ENCODE peak calls at places on chromosomes 5 and 9, in eight cellular contexts. One of them, this sample, is unnamed.
A peak's percentile ranks its signal among the peaks of the same experiment; 100 is the strongest.

GRCh38 chr5:25009063-25009462 is 364.3 kb upstream of the CDH10 start:
- DNase-seq in AG08396: no peak
- DNase-seq in stimulated activated CD4-positive, alpha-beta T cell treated with anti-CD3 and anti-CD28 coated beads, Interleukin-4, amount 100 ng/mL, for 24 hours: no peak
- DNase-seq in MCF 10A: no peak
- DNase-seq in left cardiac atrium: no peak
- DNase-seq in AG09309: no peak
- DNase-seq in activated effector memory CD4-positive, alpha-beta T cell treated with anti-CD3 and anti-CD28 coated beads, Interleukin-2, amount 50 U/mL, for 16 hours: no peak
- DNase-seq in A549: no peak
- DNase-seq in this sample: no peak

GRCh38 chr5:176542135-176542595 is 5.0 kb upstream of the RNF44 start:
- DNase-seq in AG08396: no peak
- DNase-seq in stimulated activated CD4-positive, alpha-beta T cell treated with anti-CD3 and anti-CD28 coated beads, Interleukin-4, amount 100 ng/mL, for 24 hours: peak; percentile 65
- DNase-seq in MCF 10A: peak; percentile 25
- DNase-seq in left cardiac atrium: peak; percentile 42
- DNase-seq in AG09309: no peak
- DNase-seq in activated effector memory CD4-positive, alpha-beta T cell treated with anti-CD3 and anti-CD28 coated beads, Interleukin-2, amount 50 U/mL, for 16 hours: peak; percentile 88
- DNase-seq in A549: no peak
- DNase-seq in this sample: no peak

GRCh38 chr5:150164640-150165039 is 1.9 kb upstream of the CDX1 start:
- DNase-seq in AG08396: no peak
- DNase-seq in stimulated activated CD4-positive, alpha-beta T cell treated with anti-CD3 and anti-CD28 coated beads, Interleukin-4, amount 100 ng/mL, for 24 hours: no peak
- DNase-seq in MCF 10A: no peak
- DNase-seq in left cardiac atrium: no peak
- DNase-seq in AG09309: no peak
- DNase-seq in activated effector memory CD4-positive, alpha-beta T cell treated with anti-CD3 and anti-CD28 coated beads, Interleukin-2, amount 50 U/mL, for 16 hours: no peak
- DNase-seq in A549: no peak
- DNase-seq in this sample: peak; percentile 94

GRCh38 chr9:92278117-92278516 is 15.4 kb downstream of the IARS1 start:
- DNase-seq in AG08396: peak; percentile 30
- DNase-seq in stimulated activated CD4-positive, alpha-beta T cell treated with anti-CD3 and anti-CD28 coated beads, Interleukin-4, amount 100 ng/mL, for 24 hours: no peak
- DNase-seq in MCF 10A: no peak
- DNase-seq in left cardiac atrium: no peak
- DNase-seq in AG09309: peak; percentile 52
- DNase-seq in activated effector memory CD4-positive, alpha-beta T cell treated with anti-CD3 and anti-CD28 coated beads, Interleukin-2, amount 50 U/mL, for 16 hours: no peak
- DNase-seq in A549: no peak
- DNase-seq in this sample: no peak

GRCh38 chr5:74927336-74927735 is 61.1 kb upstream of the FAM169A start:
- DNase-seq in AG08396: no peak
- DNase-seq in stimulated activated CD4-positive, alpha-beta T cell treated with anti-CD3 and anti-CD28 coated beads, Interleukin-4, amount 100 ng/mL, for 24 hours: no peak
- DNase-seq in MCF 10A: no peak
- DNase-seq in left cardiac atrium: no peak
- DNase-seq in AG09309: no peak
- DNase-seq in activated effector memory CD4-positive, alpha-beta T cell treated with anti-CD3 and anti-CD28 coated beads, Interleukin-2, amount 50 U/mL, for 16 hours: no peak
- DNase-seq in A549: no peak
- DNase-seq in this sample: no peak

GRCh38 chr9:105656131-105656921 is 5.9 kb upstream of the TAL2 start:
- DNase-seq in AG08396: peak; percentile 51
- DNase-seq in stimulated activated CD4-positive, alpha-beta T cell treated with anti-CD3 and anti-CD28 coated beads, Interleukin-4, amount 100 ng/mL, for 24 hours: no peak
- DNase-seq in MCF 10A: peak; percentile 33
- DNase-seq in left cardiac atrium: peak; percentile 30
- DNase-seq in AG09309: no peak
- DNase-seq in activated effector memory CD4-positive, alpha-beta T cell treated with anti-CD3 and anti-CD28 coated beads, Interleukin-2, amount 50 U/mL, for 16 hours: no peak
- DNase-seq in A549: peak; percentile 49
- DNase-seq in this sample: no peak

GRCh38 chr9:86485359-86485758 is 131.1 kb upstream of the TUT7 start:
- DNase-seq in AG08396: no peak
- DNase-seq in stimulated activated CD4-positive, alpha-beta T cell treated with anti-CD3 and anti-CD28 coated beads, Interleukin-4, amount 100 ng/mL, for 24 hours: no peak
- DNase-seq in MCF 10A: no peak
- DNase-seq in left cardiac atrium: no peak
- DNase-seq in AG09309: no peak
- DNase-seq in activated effector memory CD4-positive, alpha-beta T cell treated with anti-CD3 and anti-CD28 coated beads, Interleukin-2, amount 50 U/mL, for 16 hours: no peak
- DNase-seq in A549: no peak
- DNase-seq in this sample: no peak

GRCh38 chr5:178588769-178589168 is 1.4 kb downstream of the COL23A1 start:
- DNase-seq in AG08396: no peak
- DNase-seq in stimulated activated CD4-positive, alpha-beta T cell treated with anti-CD3 and anti-CD28 coated beads, Interleukin-4, amount 100 ng/mL, for 24 hours: no peak
- DNase-seq in MCF 10A: no peak
- DNase-seq in left cardiac atrium: no peak
- DNase-seq in AG09309: no peak
- DNase-seq in activated effector memory CD4-positive, alpha-beta T cell treated with anti-CD3 and anti-CD28 coated beads, Interleukin-2, amount 50 U/mL, for 16 hours: no peak
- DNase-seq in A549: no peak
- DNase-seq in this sample: no peak

GRCh38 chr9:37364751-37365360 is 57.6 kb upstream of the GRHPR start:
- DNase-seq in AG08396: no peak
- DNase-seq in stimulated activated CD4-positive, alpha-beta T cell treated with anti-CD3 and anti-CD28 coated beads, Interleukin-4, amount 100 ng/mL, for 24 hours: peak; percentile 20
- DNase-seq in MCF 10A: peak; percentile 14
- DNase-seq in left cardiac atrium: no peak
- DNase-seq in AG09309: no peak
- DNase-seq in activated effector memory CD4-positive, alpha-beta T cell treated with anti-CD3 and anti-CD28 coated beads, Interleukin-2, amount 50 U/mL, for 16 hours: no peak
- DNase-seq in A549: no peak
- DNase-seq in this sample: no peak

GRCh38 chr9:130488621-130489330 is 44.0 kb downstream of the ASS1 start:
- DNase-seq in AG08396: no peak
- DNase-seq in stimulated activated CD4-positive, alpha-beta T cell treated with anti-CD3 and anti-CD28 coated beads, Interleukin-4, amount 100 ng/mL, for 24 hours: no peak
- DNase-seq in MCF 10A: no peak
- DNase-seq in left cardiac atrium: no peak
- DNase-seq in AG09309: no peak
- DNase-seq in activated effector memory CD4-positive, alpha-beta T cell treated with anti-CD3 and anti-CD28 coated beads, Interleukin-2, amount 50 U/mL, for 16 hours: no peak
- DNase-seq in A549: no peak
- DNase-seq in this sample: no peak

GRCh38 chr5:89457411-89458329 is 574.7 kb upstream of the MEF2C start:
- DNase-seq in AG08396: peak; percentile 6
- DNase-seq in stimulated activated CD4-positive, alpha-beta T cell treated with anti-CD3 and anti-CD28 coated beads, Interleukin-4, amount 100 ng/mL, for 24 hours: no peak
- DNase-seq in MCF 10A: peak; percentile 76
- DNase-seq in left cardiac atrium: peak; percentile 66
- DNase-seq in AG09309: peak; percentile 44
- DNase-seq in activated effector memory CD4-positive, alpha-beta T cell treated with anti-CD3 and anti-CD28 coated beads, Interleukin-2, amount 50 U/mL, for 16 hours: no peak
- DNase-seq in A549: no peak
- DNase-seq in this sample: peak; percentile 62

GRCh38 chr5:118646917-118647316 is 341.4 kb downstream of the DTWD2 start:
- DNase-seq in AG08396: no peak
- DNase-seq in stimulated activated CD4-positive, alpha-beta T cell treated with anti-CD3 and anti-CD28 coated beads, Interleukin-4, amount 100 ng/mL, for 24 hours: no peak
- DNase-seq in MCF 10A: no peak
- DNase-seq in left cardiac atrium: no peak
- DNase-seq in AG09309: no peak
- DNase-seq in activated effector memory CD4-positive, alpha-beta T cell treated with anti-CD3 and anti-CD28 coated beads, Interleukin-2, amount 50 U/mL, for 16 hours: no peak
- DNase-seq in A549: no peak
- DNase-seq in this sample: no peak